ENCODE peak calls at places on chromosomes 2 and 18, in four cellular contexts. L, G, Y and I are unnamed samples.

GRCh38 chr2:167017021-167017420 is 128.7 kb downstream of the XIRP2 start:
- DNase-seq in L (no peak), G (no peak), Y (no peak), I (no peak)

GRCh38 chr2:147623328-147623727 is 221.5 kb upstream of the ACVR2A start:
- DNase-seq in G (no peak), L (no peak), Y (peak), I (no peak)

GRCh38 chr2:240833724-240834285 is 13.8 kb upstream of the KIF1A start:
- DNase-seq in Y (no peak), L (peak), G (no peak), I (peak)

GRCh38 chr2:233707979-233708644 is 4.6 kb upstream of the UGT1A5 start:
- DNase-seq in G (no peak), L (no peak), Y (no peak), I (no peak)

GRCh38 chr2:241195506-241196130 is 7.1 kb downstream of the ANO7 start:
- DNase-seq in G (no peak), L (no peak), Y (no peak), I (no peak)

GRCh38 chr2:185628985-185629384 is 109.6 kb upstream of the FSIP2 start:
- DNase-seq in L (no peak), Y (peak), G (peak), I (peak)

GRCh38 chr2:138827426-138828054 is 47.4 kb upstream of the NXPH2 start:
- DNase-seq in Y (peak), L (no peak), G (no peak), I (peak)

GRCh38 chr2:213420829-213421385 is 136.6 kb downstream of the SPAG16 start:
- DNase-seq in G (no peak), L (no peak), Y (no peak), I (no peak)

GRCh38 chr2:96142217-96143113 is 2.8 kb downstream of the DUSP2 start:
- DNase-seq in G (peak), L (peak), Y (peak), I (no peak)

DNA sequence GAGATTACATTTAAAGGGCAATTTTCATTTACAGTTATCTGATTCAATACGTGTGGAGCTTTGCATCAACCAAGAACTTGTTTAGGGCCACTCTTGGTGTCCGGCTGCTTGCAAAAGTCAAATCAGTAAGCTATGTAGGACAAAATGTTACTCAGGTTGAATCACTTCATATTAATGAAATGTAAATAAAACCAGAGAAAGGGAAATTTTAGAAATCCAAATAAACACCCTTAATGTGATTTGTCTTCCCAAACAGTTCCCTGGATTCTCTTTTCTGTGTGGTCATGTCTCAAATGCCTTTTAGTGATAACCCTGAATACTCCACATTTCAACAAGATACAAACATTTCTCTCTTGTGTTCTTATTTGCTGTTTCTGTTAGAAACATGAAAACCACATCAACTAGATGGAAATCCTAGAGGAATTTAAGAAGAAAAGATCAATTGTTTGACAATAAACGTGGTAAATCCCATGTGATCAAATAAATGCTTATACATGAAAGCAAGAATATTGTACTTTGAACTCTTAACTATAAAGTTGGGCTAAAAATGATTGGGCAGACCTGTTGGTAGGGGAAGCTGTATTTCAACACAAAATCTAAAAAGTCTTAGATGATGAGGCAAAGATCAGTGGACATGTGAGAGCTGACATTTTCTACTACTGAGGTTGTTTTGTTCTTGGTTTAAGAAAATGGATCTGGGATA is 101.3 kb downstream of the CDC42EP3 start:
- DNase-seq in Y (no peak), G (no peak), L (no peak), I (no peak)
- H3K4me3 ChIP-seq in Y (no peak), G (no peak), L (no peak), I (no peak)

GRCh38 chr2:175807031-175807873 is 194.8 kb downstream of the LNPK start:
- DNase-seq in G (no peak), L (no peak), Y (no peak), I (no peak)
- H3K4me3 ChIP-seq in G (no peak), L (no peak), Y (no peak), I (no peak)

GRCh38 chr2:234753701-234754100 is 198.1 kb upstream of the SH3BP4 start:
- DNase-seq in Y (no peak), G (no peak), L (no peak), I (no peak)

GRCh38 chr2:234751275-234751938 is 200.4 kb upstream of the SH3BP4 start:
- DNase-seq in Y (no peak), G (no peak), L (no peak), I (no peak)

GRCh38 chr2:234754126-234754525 is 197.7 kb upstream of the SH3BP4 start:
- DNase-seq in Y (no peak), G (no peak), L (no peak), I (no peak)
- H3K4me3 ChIP-seq in Y (no peak), G (no peak), L (no peak), I (no peak)

DNA sequence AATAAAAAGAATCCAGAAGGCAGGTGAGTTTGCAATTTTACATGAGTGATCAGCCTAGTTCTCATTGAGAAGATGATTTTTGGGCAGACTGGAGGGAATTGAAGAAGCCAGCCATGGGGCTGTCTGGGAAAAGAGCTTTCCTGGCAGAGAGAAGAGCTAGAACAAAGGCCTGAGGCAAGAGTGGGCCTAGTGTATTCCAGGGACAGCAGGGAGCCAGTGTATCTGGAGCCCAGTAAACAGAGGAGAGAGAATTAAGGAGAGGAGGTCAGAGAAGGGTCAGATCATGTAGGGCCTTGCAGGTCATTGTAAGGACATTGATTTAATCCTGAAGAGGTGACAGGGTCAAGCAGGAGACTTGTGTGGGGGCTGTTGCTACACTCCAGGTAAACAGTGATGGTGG is 195.8 kb downstream of the SATB2 start:
- DNase-seq in L (no peak), G (no peak), Y (no peak), I (no peak)
- H3K4me3 ChIP-seq in L (no peak), G (no peak), Y (no peak), I (no peak)

GRCh38 chr18:46042571-46043123 is 29.4 kb downstream of the PSTPIP2 start:
- DNase-seq in L (no peak), G (no peak), Y (no peak), I (no peak)
- H3K4me3 ChIP-seq in L (no peak), G (no peak), Y (no peak), I (no peak)

GRCh38 chr2:127407661-127408003 is 10.6 kb upstream of the PROC start:
- DNase-seq in L (no peak), Y (no peak), G (no peak), I (no peak)
- H3K4me3 ChIP-seq in L (peak), Y (peak), G (peak), I (no peak)

GRCh38 chr18:45107425-45107824 is 426.7 kb downstream of the SETBP1 start:
- DNase-seq in Y (no peak), G (no peak), L (no peak), I (no peak)

GRCh38 chr18:45108754-45109153 is 428.1 kb downstream of the SETBP1 start:
- DNase-seq in Y (no peak), G (no peak), L (no peak), I (no peak)

GRCh38 chr18:45103319-45104070 is 422.8 kb downstream of the SETBP1 start:
- DNase-seq in Y (peak), G (no peak), L (no peak), I (no peak)

GRCh38 chr18:45104071-45104440 is 423.4 kb downstream of the SETBP1 start:
- DNase-seq in L (no peak), Y (no peak), G (no peak), I (no peak)

GRCh38 chr18:45106331-45106774 is 425.7 kb downstream of the SETBP1 start:
- DNase-seq in Y (peak), G (peak), L (no peak), I (no peak)
- H3K4me3 ChIP-seq in Y (no peak), G (no peak), L (no peak), I (no peak)

GRCh38 chr18:71850602-71851001 is 693.5 kb downstream of the CBLN2 start:
- DNase-seq in G (no peak), L (no peak), Y (no peak), I (no peak)
- H3K4me3 ChIP-seq in G (no peak), L (no peak), Y (no peak), I (no peak)